ENCODE peak calls at places on chromosome 18, in six cellular contexts. R is posterior vena cava, U is fibroblast of lung, F is amniotic epithelial cell, B is heart left ventricle, V is activated gamma-delta T cell treated with Interleukin-2 at 50 U/mL for 16 hours. N is an unnamed sample.

GRCh38 chr18:58046087-58046793 is 2.2 kb downstream of the NEDD4L start:
- DNase-seq in U (peak; percentile 21), B (no peak), F (no peak), R (no peak), V (no peak), N (no peak)

GRCh38 chr18:36376361-36376760 is 78.8 kb downstream of the FHOD3 start:
- DNase-seq in V (no peak), R (no peak), B (no peak), U (peak; percentile 59), F (peak; percentile 52), N (no peak)

GRCh38 chr18:74456409-74457042 is 582 bp downstream of the DIPK1C start:
- DNase-seq in F (no peak), R (no peak), B (no peak), V (no peak), U (no peak), N (no peak)

GRCh38 chr18:76463872-76464271 is 31.2 kb downstream of the ZNF516 start:
- DNase-seq in R (no peak), B (no peak), V (no peak), U (no peak), F (no peak), N (no peak)

GRCh38 chr18:24930974-24931373 is 421.0 kb downstream of the ZNF521 start:
- DNase-seq in R (no peak), B (no peak), V (no peak), F (no peak), U (no peak), N (no peak)

GRCh38 chr18:44958450-44958849 is 277.8 kb downstream of the SETBP1 start:
- DNase-seq in F (no peak), U (peak; percentile 33), B (no peak), V (no peak), R (no peak), N (no peak)

GRCh38 chr18:76686737-76687231 is 135.6 kb upstream of the ZNF236 start:
- DNase-seq in F (peak; percentile 64), R (peak; percentile 89), U (peak; percentile 72), B (no peak), V (no peak), N (peak; percentile 19)

GRCh38 chr18:45588831-45589558 is 26.3 kb upstream of the SLC14A2 start:
- DNase-seq in R (no peak), U (peak; percentile 55), F (no peak), V (no peak), B (no peak), N (no peak)

GRCh38 chr18:13379930-13380665 is 161.5 kb downstream of the LDLRAD4 start:
- DNase-seq in F (no peak), R (no peak), B (no peak), U (no peak), V (no peak), N (no peak)

GRCh38 chr18:74219056-74219455 is 70.7 kb downstream of the TIMM21 start:
- DNase-seq in B (no peak), R (no peak), U (no peak), V (no peak), F (peak; percentile 85), N (no peak)

GRCh38 chr18:68796936-68797690 is 767 bp upstream of the CCDC102B start:
- DNase-seq in F (peak; percentile 47), U (peak; percentile 78), V (no peak), B (no peak), R (no peak), N (peak; percentile 20)

GRCh38 chr18:61955644-61956043 is 62.8 kb upstream of the RNF152 start:
- DNase-seq in R (no peak), U (no peak), F (no peak), V (no peak), B (no peak), N (no peak)

GRCh38 chr18:51778115-51778514 is 561.9 kb upstream of the DCC start:
- DNase-seq in U (no peak), V (no peak), R (no peak), B (no peak), F (no peak), N (no peak)

GRCh38 chr18:21180588-21180987 is 61.4 kb upstream of the GREB1L start:
- DNase-seq in U (no peak), B (no peak), V (no peak), F (no peak), R (no peak), N (no peak)

GRCh38 chr18:10032331-10032979 is 118.6 kb downstream of the VAPA start:
- DNase-seq in R (no peak), F (no peak), V (peak; percentile 53), B (no peak), U (peak; percentile 17), N (no peak)

GRCh38 chr18:57738078-57738477 is 65.0 kb downstream of the ATP8B1 start:
- DNase-seq in U (no peak), B (no peak), V (no peak), F (peak; percentile 73), R (no peak), N (no peak)

GRCh38 chr18:70416496-70416895 is 127.7 kb downstream of the SOCS6 start:
- DNase-seq in V (no peak), F (no peak), U (no peak), B (no peak), R (no peak), N (no peak)

GRCh38 chr18:57859314-57859713 is 56.2 kb upstream of the ATP8B1 start:
- DNase-seq in V (no peak), R (no peak), F (peak; percentile 41), U (no peak), B (no peak), N (no peak)

GRCh38 chr18:39057423-39058057 is 1491.9 kb upstream of the CELF4 start:
- DNase-seq in F (peak; percentile 2), V (no peak), B (no peak), R (no peak), U (peak; percentile 49), N (peak; percentile 24)

GRCh38 chr18:25420091-25420490 is 68.1 kb upstream of the ZNF521 start:
- DNase-seq in U (no peak), R (no peak), F (no peak), V (no peak), B (no peak), N (no peak)

GRCh38 chr18:35289293-35290069 is 548 bp downstream of the ZSCAN30 start:
- DNase-seq in R (no peak), B (no peak), U (peak; percentile 17), F (no peak), V (peak; percentile 17), N (no peak)

GRCh38 chr18:51123046-51123395 is 74.5 kb downstream of the MEX3C start:
- DNase-seq in V (no peak), R (no peak), B (no peak), F (no peak), U (no peak), N (no peak)

GRCh38 chr18:38972571-38972970 is 1407.0 kb upstream of the CELF4 start:
- DNase-seq in R (no peak), B (no peak), V (no peak), U (no peak), F (no peak), N (peak; percentile 63)

GRCh38 chr18:63368611-63369010 is 1.6 kb upstream of the KDSR start:
- DNase-seq in B (no peak), F (no peak), R (no peak), U (no peak), V (no peak), N (no peak)

GRCh38 chr18:68426731-68427315 is 288.1 kb downstream of the TMX3 start:
- DNase-seq in U (peak; percentile 81), V (no peak), R (no peak), B (no peak), F (peak; percentile 44), N (no peak)

GRCh38 chr18:44548291-44549221 is 132.1 kb upstream of the SETBP1 start:
- DNase-seq in F (peak; percentile 40), R (no peak), U (peak; percentile 74), B (no peak), V (no peak), N (no peak)

GRCh38 chr18:13620818-13621445 is 105.4 kb downstream of the FAM210A start:
- DNase-seq in B (no peak), U (no peak), V (no peak), F (no peak), R (peak; percentile 74), N (no peak)

GRCh38 chr18:79877163-79878091 is 74.0 kb downstream of the SLC66A2 start:
- DNase-seq in V (no peak), R (no peak), B (no peak), F (no peak), U (no peak), N (no peak)

GRCh38 chr18:79404567-79404910 is 8.8 kb downstream of the NFATC1 start:
- DNase-seq in U (no peak), R (peak; percentile 76), B (peak; percentile 62), V (no peak), F (no peak), N (no peak)

GRCh38 chr18:62979172-62979571 is 263.8 kb downstream of the PHLPP1 start:
- DNase-seq in U (peak; percentile 87), F (peak; percentile 93), V (no peak), B (no peak), R (peak; percentile 83), N (no peak)

GRCh38 chr18:44679912-44680270 is 797 bp upstream of the SETBP1 start:
- DNase-seq in R (peak; percentile 87), B (peak; percentile 79), U (peak; percentile 64), F (peak; percentile 20), V (peak; percentile 13), N (no peak)

N was measured in NCI-H226.